ENCODE peak calls at places on chromosomes 4 and X, in nine cellular contexts. One of them, this sample, is unnamed.

GRCh38 chr4:144104509-144105130 is 35.9 kb downstream of the GYPA start:
- DNase-seq in PC-3: no peak
- DNase-seq in endodermal cell: no peak
- DNase-seq in heart left ventricle: no peak
- DNase-seq in testis: no peak
- DNase-seq in psoas muscle: no peak
- DNase-seq in aorta: no peak
- DNase-seq in tibial nerve: no peak
- DNase-seq in CD8-positive, alpha-beta memory T cell: no peak
- DNase-seq in this sample: no peak

GRCh38 chrX:48896611-48897011 is 957 bp downstream of the TIMM17B start:
- DNase-seq in PC-3: no peak
- DNase-seq in aorta: peak; percentile 25
- DNase-seq in endodermal cell: peak; percentile 59
- DNase-seq in psoas muscle: no peak
- DNase-seq in CD8-positive, alpha-beta memory T cell: no peak
- DNase-seq in heart left ventricle: no peak
- DNase-seq in testis: no peak
- DNase-seq in tibial nerve: no peak
- DNase-seq in this sample: no peak

GRCh38 chr4:74111990-74112389 is 13.0 kb upstream of the CXCL2 start:
- DNase-seq in endodermal cell: peak; percentile 70
- DNase-seq in testis: no peak
- DNase-seq in heart left ventricle: no peak
- DNase-seq in PC-3: no peak
- DNase-seq in tibial nerve: no peak
- DNase-seq in aorta: no peak
- DNase-seq in psoas muscle: no peak
- DNase-seq in CD8-positive, alpha-beta memory T cell: no peak
- DNase-seq in this sample: peak; percentile 73

GRCh38 chr4:127975121-127975770 is 10.0 kb downstream of the ABHD18 start:
- DNase-seq in CD8-positive, alpha-beta memory T cell: no peak
- DNase-seq in testis: no peak
- DNase-seq in PC-3: peak; percentile 94
- DNase-seq in psoas muscle: no peak
- DNase-seq in aorta: no peak
- DNase-seq in heart left ventricle: no peak
- DNase-seq in endodermal cell: no peak
- DNase-seq in tibial nerve: no peak
- DNase-seq in this sample: no peak

GRCh38 chr4:83866821-83867220 is 330.9 kb downstream of the GPAT3 start:
- DNase-seq in PC-3: peak; percentile 9
- DNase-seq in endodermal cell: no peak
- DNase-seq in CD8-positive, alpha-beta memory T cell: no peak
- DNase-seq in psoas muscle: no peak
- DNase-seq in heart left ventricle: no peak
- DNase-seq in testis: no peak
- DNase-seq in tibial nerve: no peak
- DNase-seq in aorta: no peak
- DNase-seq in this sample: no peak

GRCh38 chrX:44343412-44343942 is at the start of gene EFHC2:
- DNase-seq in psoas muscle: peak; percentile 52
- DNase-seq in testis: peak; percentile 47
- DNase-seq in aorta: peak; percentile 53
- DNase-seq in CD8-positive, alpha-beta memory T cell: peak; percentile 65
- DNase-seq in endodermal cell: peak; percentile 62
- DNase-seq in heart left ventricle: peak; percentile 43
- DNase-seq in tibial nerve: peak; percentile 13
- DNase-seq in PC-3: peak; percentile 24
- DNase-seq in this sample: peak; percentile 48

GRCh38 chr4:74114234-74114633 is 15.2 kb upstream of the CXCL2 start:
- DNase-seq in testis: no peak
- DNase-seq in CD8-positive, alpha-beta memory T cell: no peak
- DNase-seq in psoas muscle: no peak
- DNase-seq in tibial nerve: no peak
- DNase-seq in aorta: no peak
- DNase-seq in endodermal cell: no peak
- DNase-seq in PC-3: peak; percentile 96
- DNase-seq in heart left ventricle: no peak
- DNase-seq in this sample: no peak

GRCh38 chrX:119516157-119516702 is 48.0 kb downstream of the SLC25A5 start:
- DNase-seq in CD8-positive, alpha-beta memory T cell: peak; percentile 60
- DNase-seq in heart left ventricle: peak; percentile 16
- DNase-seq in testis: peak; percentile 53
- DNase-seq in psoas muscle: no peak
- DNase-seq in PC-3: peak; percentile 75
- DNase-seq in endodermal cell: peak; percentile 63
- DNase-seq in tibial nerve: no peak
- DNase-seq in aorta: no peak
- DNase-seq in this sample: peak; percentile 21

GRCh38 chrX:35101901-35102300 is 159.3 kb downstream of the FAM47B start:
- DNase-seq in aorta: no peak
- DNase-seq in psoas muscle: no peak
- DNase-seq in PC-3: peak; percentile 3
- DNase-seq in heart left ventricle: no peak
- DNase-seq in testis: no peak
- DNase-seq in CD8-positive, alpha-beta memory T cell: no peak
- DNase-seq in endodermal cell: no peak
- DNase-seq in tibial nerve: no peak
- DNase-seq in this sample: no peak

GRCh38 chr4:112889199-112889598 is 160.3 kb upstream of the ANK2 start:
- DNase-seq in tibial nerve: no peak
- DNase-seq in PC-3: no peak
- DNase-seq in endodermal cell: no peak
- DNase-seq in psoas muscle: no peak
- DNase-seq in aorta: no peak
- DNase-seq in testis: no peak
- DNase-seq in CD8-positive, alpha-beta memory T cell: no peak
- DNase-seq in heart left ventricle: no peak
- DNase-seq in this sample: no peak

GRCh38 chrX:44432641-44433040 is 89.2 kb upstream of the EFHC2 start:
- DNase-seq in tibial nerve: no peak
- DNase-seq in CD8-positive, alpha-beta memory T cell: no peak
- DNase-seq in endodermal cell: no peak
- DNase-seq in testis: no peak
- DNase-seq in psoas muscle: no peak
- DNase-seq in heart left ventricle: peak; percentile 27
- DNase-seq in aorta: no peak
- DNase-seq in PC-3: peak; percentile 61
- DNase-seq in this sample: no peak

DNA sequence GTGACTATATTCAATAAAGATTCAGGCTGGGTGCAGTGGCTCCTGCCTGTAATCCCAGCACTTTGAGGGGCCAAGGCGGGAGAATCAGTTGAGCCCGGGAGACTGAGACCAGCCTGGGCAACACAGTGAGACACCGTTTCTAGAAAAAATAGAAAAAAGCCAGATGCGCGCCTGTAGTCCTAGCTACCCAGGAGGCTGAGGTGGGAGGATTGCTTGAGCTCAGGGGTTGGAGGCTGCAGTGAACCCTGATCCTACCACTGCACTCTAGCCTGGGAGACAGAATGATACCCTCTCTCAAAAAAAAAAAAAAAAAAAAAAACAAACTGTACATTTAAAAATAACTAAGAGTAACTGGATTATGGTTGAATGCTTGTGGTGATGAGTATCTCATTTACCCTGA is 1.1 kb downstream of the NUDT6 start:
- DNase-seq in endodermal cell: no peak
- DNase-seq in tibial nerve: no peak
- DNase-seq in heart left ventricle: no peak
- DNase-seq in PC-3: no peak
- DNase-seq in testis: no peak
- DNase-seq in CD8-positive, alpha-beta memory T cell: no peak
- DNase-seq in psoas muscle: no peak
- DNase-seq in aorta: no peak
- DNase-seq in this sample: no peak
- H3K27ac ChIP-seq in endodermal cell: no peak overlapping the region
- H3K27ac ChIP-seq in tibial nerve: peak overlapping the region; percentile 73
- H3K27ac ChIP-seq in heart left ventricle: peak overlapping the region; percentile 84
- H3K27ac ChIP-seq in PC-3: no peak overlapping the region
- H3K27ac ChIP-seq in testis: no peak overlapping the region
- H3K27ac ChIP-seq in CD8-positive, alpha-beta memory T cell: peak overlapping the region; percentile 81
- H3K27ac ChIP-seq in psoas muscle: no peak overlapping the region
- H3K27ac ChIP-seq in aorta: no peak overlapping the region
- H3K27ac ChIP-seq in this sample: no peak overlapping the region

GRCh38 chrX:103584606-103585005 is 709 bp upstream of the TCEAL4 start:
- DNase-seq in endodermal cell: no peak
- DNase-seq in tibial nerve: no peak
- DNase-seq in psoas muscle: no peak
- DNase-seq in PC-3: peak; percentile 11
- DNase-seq in aorta: no peak
- DNase-seq in testis: no peak
- DNase-seq in CD8-positive, alpha-beta memory T cell: no peak
- DNase-seq in heart left ventricle: no peak
- DNase-seq in this sample: no peak
- H3K4me3 ChIP-seq in endodermal cell: peak overlapping the region; percentile 85
- H3K4me3 ChIP-seq in tibial nerve: no peak overlapping the region
- H3K4me3 ChIP-seq in psoas muscle: peak overlapping the region; percentile 75
- H3K4me3 ChIP-seq in PC-3: peak overlapping the region; percentile 98
- H3K4me3 ChIP-seq in aorta: no peak overlapping the region
- H3K4me3 ChIP-seq in testis: peak overlapping the region; percentile 86
- H3K4me3 ChIP-seq in CD8-positive, alpha-beta memory T cell: no peak overlapping the region
- H3K4me3 ChIP-seq in heart left ventricle: no peak overlapping the region
- H3K4me3 ChIP-seq in this sample: no peak overlapping the region

GRCh38 chr4:88291003-88291402 is 6.6 kb upstream of the PPM1K start:
- DNase-seq in tibial nerve: no peak
- DNase-seq in heart left ventricle: no peak
- DNase-seq in CD8-positive, alpha-beta memory T cell: no peak
- DNase-seq in psoas muscle: no peak
- DNase-seq in endodermal cell: no peak
- DNase-seq in PC-3: peak; percentile 1
- DNase-seq in testis: no peak
- DNase-seq in aorta: no peak
- DNase-seq in this sample: no peak

GRCh38 chr4:88296413-88297052 is 12.2 kb upstream of the PPM1K start:
- DNase-seq in heart left ventricle: no peak
- DNase-seq in psoas muscle: no peak
- DNase-seq in aorta: no peak
- DNase-seq in CD8-positive, alpha-beta memory T cell: no peak
- DNase-seq in endodermal cell: no peak
- DNase-seq in PC-3: no peak
- DNase-seq in testis: no peak
- DNase-seq in tibial nerve: no peak
- DNase-seq in this sample: no peak

GRCh38 chr4:88297725-88298453 is 13.5 kb upstream of the PPM1K start:
- DNase-seq in aorta: no peak
- DNase-seq in heart left ventricle: no peak
- DNase-seq in endodermal cell: no peak
- DNase-seq in CD8-positive, alpha-beta memory T cell: no peak
- DNase-seq in PC-3: no peak
- DNase-seq in testis: no peak
- DNase-seq in tibial nerve: no peak
- DNase-seq in psoas muscle: no peak
- DNase-seq in this sample: no peak

GRCh38 chr4:88297131-88297530 is 12.8 kb upstream of the PPM1K start:
- DNase-seq in aorta: no peak
- DNase-seq in endodermal cell: peak; percentile 53
- DNase-seq in psoas muscle: no peak
- DNase-seq in tibial nerve: no peak
- DNase-seq in CD8-positive, alpha-beta memory T cell: no peak
- DNase-seq in PC-3: no peak
- DNase-seq in heart left ventricle: no peak
- DNase-seq in testis: no peak
- DNase-seq in this sample: no peak

DNA sequence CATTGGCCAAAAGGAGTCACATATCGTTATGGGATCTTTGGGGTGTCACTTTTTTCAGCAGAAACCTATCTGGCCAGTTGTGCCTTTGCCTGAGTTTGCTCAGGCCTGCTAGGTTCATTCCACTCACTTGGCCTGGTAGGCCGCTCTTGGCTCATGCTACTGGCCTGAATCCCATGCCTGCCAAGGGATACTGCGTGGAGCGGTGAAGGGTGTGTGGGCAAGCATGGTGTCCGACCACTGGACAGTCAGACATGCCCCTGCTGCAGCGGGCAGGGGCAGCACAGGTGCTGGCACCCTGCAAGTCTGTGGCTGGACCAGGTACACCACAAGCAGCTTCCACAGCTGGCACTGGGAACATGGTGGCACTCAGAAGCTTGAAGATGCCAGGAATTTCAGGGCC is 11.3 kb upstream of the PPM1K start:
- DNase-seq in endodermal cell: no peak
- DNase-seq in heart left ventricle: no peak
- DNase-seq in PC-3: no peak
- DNase-seq in psoas muscle: no peak
- DNase-seq in CD8-positive, alpha-beta memory T cell: no peak
- DNase-seq in aorta: no peak
- DNase-seq in tibial nerve: no peak
- DNase-seq in testis: no peak
- DNase-seq in this sample: no peak
- H3K27ac ChIP-seq in endodermal cell: no peak overlapping the region
- H3K27ac ChIP-seq in heart left ventricle: peak overlapping the region; percentile 21
- H3K27ac ChIP-seq in PC-3: no peak overlapping the region
- H3K27ac ChIP-seq in psoas muscle: peak overlapping the region; percentile 26
- H3K27ac ChIP-seq in CD8-positive, alpha-beta memory T cell: no peak overlapping the region
- H3K27ac ChIP-seq in aorta: no peak overlapping the region
- H3K27ac ChIP-seq in tibial nerve: no peak overlapping the region
- H3K27ac ChIP-seq in testis: no peak overlapping the region
- H3K27ac ChIP-seq in this sample: no peak overlapping the region

GRCh38 chr4:185771696-185772390 is 40.2 kb downstream of the SORBS2 start:
- DNase-seq in endodermal cell: no peak
- DNase-seq in CD8-positive, alpha-beta memory T cell: no peak
- DNase-seq in aorta: no peak
- DNase-seq in testis: no peak
- DNase-seq in heart left ventricle: no peak
- DNase-seq in PC-3: no peak
- DNase-seq in psoas muscle: no peak
- DNase-seq in tibial nerve: no peak
- DNase-seq in this sample: no peak

GRCh38 chr4:185772391-185773093 is 39.5 kb downstream of the SORBS2 start:
- DNase-seq in heart left ventricle: no peak
- DNase-seq in CD8-positive, alpha-beta memory T cell: no peak
- DNase-seq in endodermal cell: no peak
- DNase-seq in tibial nerve: no peak
- DNase-seq in aorta: no peak
- DNase-seq in psoas muscle: no peak
- DNase-seq in PC-3: no peak
- DNase-seq in testis: no peak
- DNase-seq in this sample: peak; percentile 42

GRCh38 chr4:185774076-185774731 is 37.8 kb downstream of the SORBS2 start:
- DNase-seq in heart left ventricle: no peak
- DNase-seq in endodermal cell: no peak
- DNase-seq in psoas muscle: no peak
- DNase-seq in PC-3: no peak
- DNase-seq in testis: no peak
- DNase-seq in tibial nerve: no peak
- DNase-seq in aorta: no peak
- DNase-seq in CD8-positive, alpha-beta memory T cell: no peak
- DNase-seq in this sample: peak; percentile 32

GRCh38 chr4:185774815-185775684 is 36.9 kb downstream of the SORBS2 start:
- DNase-seq in testis: no peak
- DNase-seq in aorta: peak; percentile 77
- DNase-seq in tibial nerve: no peak
- DNase-seq in PC-3: peak; percentile 66
- DNase-seq in endodermal cell: no peak
- DNase-seq in CD8-positive, alpha-beta memory T cell: no peak
- DNase-seq in psoas muscle: no peak
- DNase-seq in heart left ventricle: peak; percentile 45
- DNase-seq in this sample: peak; percentile 78

DNA sequence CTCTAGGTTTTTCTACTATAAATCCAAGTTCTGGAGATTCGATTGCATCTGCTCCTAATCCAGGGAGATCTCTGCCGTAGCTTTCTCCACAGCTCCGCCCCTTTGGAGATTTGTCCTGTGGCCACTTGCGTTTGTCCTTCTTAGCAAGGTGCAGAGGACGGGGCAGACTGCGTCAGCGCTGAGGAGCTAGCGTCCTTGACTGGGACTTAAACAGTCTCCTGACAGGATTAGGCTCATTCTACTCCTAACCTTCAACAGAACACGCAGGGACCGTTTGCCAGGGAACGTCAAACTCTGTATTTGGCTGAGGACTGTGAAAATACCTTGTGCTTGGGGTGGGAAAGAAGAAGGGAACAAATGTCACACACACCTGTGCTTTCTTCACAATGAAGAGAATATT is 38.6 kb downstream of the SORBS2 start:
- DNase-seq in aorta: peak; percentile 49
- DNase-seq in PC-3: no peak
- DNase-seq in endodermal cell: peak; percentile 68
- DNase-seq in tibial nerve: no peak
- DNase-seq in heart left ventricle: peak; percentile 45
- DNase-seq in testis: no peak
- DNase-seq in CD8-positive, alpha-beta memory T cell: no peak
- DNase-seq in psoas muscle: no peak
- DNase-seq in this sample: peak; percentile 66
- H3K4me3 ChIP-seq in aorta: peak overlapping the region; percentile 93
- H3K4me3 ChIP-seq in PC-3: no peak overlapping the region
- H3K4me3 ChIP-seq in endodermal cell: no peak overlapping the region
- H3K4me3 ChIP-seq in tibial nerve: no peak overlapping the region
- H3K4me3 ChIP-seq in heart left ventricle: peak overlapping the region; percentile 50
- H3K4me3 ChIP-seq in testis: no peak overlapping the region
- H3K4me3 ChIP-seq in CD8-positive, alpha-beta memory T cell: no peak overlapping the region
- H3K4me3 ChIP-seq in psoas muscle: peak overlapping the region; percentile 49
- H3K4me3 ChIP-seq in this sample: peak overlapping the region; percentile 5